ENCODE peak calls at places on chromosomes 13 and 19, in eight cellular contexts. I, E, D, V, N, C, Z and Y are unnamed samples.

GRCh38 chr13:28055362-28055761 is 45.0 kb downstream of the FLT3 start:
- DNase-seq in I (no peak), E (no peak), D (no peak), V (no peak), N (no peak), C (no peak), Z (no peak), Y (no peak)

GRCh38 chr19:2084993-2085720 is 11.0 kb downstream of the MOB3A start:
- DNase-seq in I (peak), E (peak), D (no peak), V (no peak), N (no peak), C (no peak), Z (peak), Y (peak)

GRCh38 chr13:99178636-99179035 is 22.0 kb upstream of the UBAC2 start:
- DNase-seq in I (no peak), E (peak), D (no peak), V (no peak), N (no peak), C (no peak), Z (no peak), Y (no peak)

GRCh38 chr19:4007836-4008539 is 452 bp downstream of the PIAS4 start:
- DNase-seq in I (peak), E (no peak), D (no peak), V (peak), N (peak), C (no peak), Z (peak), Y (peak)

GRCh38 chr19:49515767-49516166 is 3.3 kb downstream of the FCGRT start:
- DNase-seq in I (no peak), E (peak), D (no peak), V (no peak), N (no peak), C (no peak), Z (peak), Y (no peak)

GRCh38 chr13:27728271-27728670 is 64.0 kb upstream of the GSX1 start:
- DNase-seq in I (no peak), E (no peak), D (peak), V (no peak), N (no peak), C (no peak), Z (no peak), Y (no peak)

GRCh38 chr13:26968431-26969335 is 202.9 kb downstream of the USP12 start:
- DNase-seq in I (peak), E (no peak), D (no peak), V (no peak), N (peak), C (no peak), Z (no peak), Y (no peak)

GRCh38 chr19:35592226-35592625 is 6.3 kb downstream of the PMIS2 start:
- DNase-seq in I (peak), E (peak), D (no peak), V (no peak), N (peak), C (no peak), Z (peak), Y (peak)

GRCh38 chr19:55535579-55536350 is 1.2 kb downstream of the SBK2 start:
- DNase-seq in I (no peak), E (no peak), D (no peak), V (no peak), N (no peak), C (no peak), Z (no peak), Y (no peak)

GRCh38 chr13:76014618-76015315 is 378.6 kb downstream of the LMO7 start:
- DNase-seq in I (peak), E (peak), D (no peak), V (no peak), N (peak), C (no peak), Z (no peak), Y (no peak)

GRCh38 chr13:36920612-36921185 is 661 bp upstream of the SMAD9 start:
- DNase-seq in I (peak), E (no peak), D (no peak), V (peak), N (no peak), C (no peak), Z (peak), Y (no peak)

GRCh38 chr13:40639226-40639681 is 27.2 kb downstream of the FOXO1 start:
- DNase-seq in I (peak), E (peak), D (no peak), V (peak), N (peak), C (peak), Z (peak), Y (no peak)

GRCh38 chr13:97522243-97522642 is 88.3 kb downstream of the RAP2A start:
- DNase-seq in I (no peak), E (no peak), D (no peak), V (no peak), N (no peak), C (no peak), Z (no peak), Y (no peak)

GRCh38 chr13:29362849-29363604 is 232.5 kb downstream of the SLC7A1 start:
- DNase-seq in I (peak), E (peak), D (no peak), V (peak), N (peak), C (peak), Z (peak), Y (peak)